ENCODE peak calls at places on chromosomes 3 and 15, in four cellular contexts. D is HepG2, J is K562, P is H1. L is an unnamed sample.
A peak's percentile ranks its signal among the peaks of the same experiment; 100 is the strongest.

GRCh38 chr3:71573181-71573580 is 10.3 kb downstream of the FOXP1 start:
- DNase-seq in P (no peak), D (no peak), J (no peak), L (no peak)

GRCh38 chr3:155026999-155027591 is 53.0 kb upstream of the MME start:
- DNase-seq in J (no peak), P (no peak), D (no peak), L (no peak)

GRCh38 chr3:187777331-187778046 is 32.2 kb upstream of the BCL6 start:
- DNase-seq in P (no peak), J (no peak), D (no peak), L (no peak)

GRCh38 chr15:73948982-73949381 is 22.7 kb downstream of the LOXL1 start:
- DNase-seq in P (no peak), J (no peak), D (no peak), L (no peak)

GRCh38 chr15:74378853-74379252 is 11.4 kb upstream of the CYP11A1 start:
- DNase-seq in D (no peak), J (no peak), P (no peak), L (no peak)

GRCh38 chr3:97914390-97914789 is 57.8 kb downstream of the RIOX2 start:
- DNase-seq in P (no peak), D (no peak), J (no peak), L (no peak)

GRCh38 chr3:12184541-12184940 is 25.8 kb upstream of the TIMP4 start:
- DNase-seq in P (no peak), D (no peak), J (no peak), L (no peak)

GRCh38 chr15:89751748-89752147 is 699 bp upstream of the MESP1 start:
- DNase-seq in D (no peak), J (no peak), P (no peak), L (no peak)

GRCh38 chr15:74434260-74434915 is 630 bp upstream of the SEMA7A start:
- DNase-seq in P (no peak), D (no peak), J (no peak), L (no peak)

GRCh38 chr3:30308131-30308530 is 298.3 kb upstream of the TGFBR2 start:
- DNase-seq in P (no peak), J (no peak), D (no peak), L (no peak)

GRCh38 chr3:71191031-71191482 is 392.5 kb downstream of the FOXP1 start:
- DNase-seq in P (no peak), J (no peak), D (peak; percentile 43), L (no peak)

GRCh38 chr3:141262306-141262705 is 30.7 kb downstream of the PXYLP1 start:
- DNase-seq in J (no peak), D (no peak), P (no peak), L (no peak)

GRCh38 chr15:42155546-42156265 is 730 bp downstream of the PLA2G4F start:
- DNase-seq in J (peak; percentile 56), D (no peak), P (no peak), L (no peak)

GRCh38 chr3:123089611-123090301 is 22.9 kb downstream of the PDIA5 start:
- DNase-seq in J (no peak), D (no peak), P (no peak), L (no peak)

GRCh38 chr3:53240989-53241972 is 14.5 kb downstream of the TKT start:
- DNase-seq in J (no peak), D (no peak), P (no peak), L (no peak)

GRCh38 chr3:54307616-54308180 is 185.3 kb downstream of the CACNA2D3 start:
- DNase-seq in J (no peak), D (no peak), P (no peak), L (no peak)

GRCh38 chr3:143972155-143972494 is 502 bp downstream of the DIPK2A start:
- DNase-seq in J (no peak), P (no peak), D (no peak), L (no peak)

GRCh38 chr3:143970773-143971366 is 753 bp upstream of the DIPK2A start:
- DNase-seq in J (peak; percentile 38), P (peak; percentile 77), D (no peak), L (peak; percentile 56)

GRCh38 chr3:143973352-143974021 is 1.9 kb downstream of the DIPK2A start:
- DNase-seq in J (no peak), P (no peak), D (peak; percentile 71), L (peak; percentile 23)

GRCh38 chr3:143972495-143973351 is 1.1 kb downstream of the DIPK2A start:
- DNase-seq in J (peak; percentile 21), D (peak; percentile 57), P (peak; percentile 76), L (peak; percentile 73)

GRCh38 chr3:143971367-143972154 is at the start of gene DIPK2A:
- DNase-seq in J (peak; percentile 85), D (peak; percentile 63), P (peak; percentile 94), L (peak; percentile 85)
- TF ChIP-seq EP300 in J (no peak), D (no peak), P (no peak), L (no peak)

GRCh38 chr3:181752202-181752671 is 40.5 kb downstream of the SOX2 start:
- DNase-seq in D (no peak), J (no peak), P (no peak), L (no peak)
- TF ChIP-seq JUN in D (no peak), J (no peak), P (no peak), L (no peak)

DNA sequence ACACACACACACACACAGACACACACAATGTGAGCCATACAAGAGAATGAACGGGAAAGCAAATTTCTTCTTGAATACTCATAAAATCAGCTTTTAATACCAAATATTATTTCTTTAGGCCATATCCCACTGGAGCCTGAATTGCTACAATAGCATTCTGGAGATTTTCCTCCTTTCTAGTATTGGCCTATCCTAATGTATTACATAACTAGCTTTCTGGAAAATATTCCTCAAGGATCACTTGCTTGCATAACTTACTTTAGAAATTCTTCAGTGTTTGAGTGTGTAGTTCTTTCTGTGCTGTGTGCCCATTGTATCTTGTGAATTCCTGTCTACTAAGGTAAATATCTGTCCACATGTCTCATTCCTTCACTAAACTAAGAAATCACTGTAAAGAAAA is 351.0 kb upstream of the MCTP2 start:
- DNase-seq in P (no peak), J (no peak), D (no peak), L (no peak)
- TF ChIP-seq EP300 in P (no peak), J (no peak), D (no peak), L (no peak)

DNA sequence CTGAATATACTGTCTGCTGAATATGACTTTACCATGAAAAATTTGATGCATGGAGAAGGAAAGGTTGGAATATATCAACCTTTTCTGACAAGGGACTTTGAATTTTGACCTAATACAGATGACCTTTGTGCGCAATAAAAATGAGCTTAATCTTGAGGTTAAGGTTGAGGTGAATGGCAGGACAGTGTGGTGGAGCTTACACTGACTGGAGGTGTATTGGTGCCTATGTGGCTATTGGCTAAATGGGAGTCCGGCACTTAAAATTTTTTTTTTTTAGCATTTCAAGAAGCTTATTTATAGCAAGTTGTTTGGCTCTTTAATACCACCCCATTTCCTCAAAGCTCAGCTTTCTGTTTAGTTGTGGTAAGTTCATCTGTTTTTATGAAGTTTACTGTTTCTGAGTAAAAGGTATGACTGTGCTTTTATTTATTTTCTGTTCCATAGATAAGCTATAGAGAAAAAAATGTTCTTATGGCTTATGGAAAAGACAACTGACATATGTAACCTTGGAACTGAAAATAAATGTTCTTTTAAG is 15.2 kb downstream of the CDIN1 start:
- DNase-seq in P (no peak), D (no peak), J (no peak), L (no peak)
- TF ChIP-seq JUN in P (no peak), D (no peak), J (no peak), L (no peak)

DNA sequence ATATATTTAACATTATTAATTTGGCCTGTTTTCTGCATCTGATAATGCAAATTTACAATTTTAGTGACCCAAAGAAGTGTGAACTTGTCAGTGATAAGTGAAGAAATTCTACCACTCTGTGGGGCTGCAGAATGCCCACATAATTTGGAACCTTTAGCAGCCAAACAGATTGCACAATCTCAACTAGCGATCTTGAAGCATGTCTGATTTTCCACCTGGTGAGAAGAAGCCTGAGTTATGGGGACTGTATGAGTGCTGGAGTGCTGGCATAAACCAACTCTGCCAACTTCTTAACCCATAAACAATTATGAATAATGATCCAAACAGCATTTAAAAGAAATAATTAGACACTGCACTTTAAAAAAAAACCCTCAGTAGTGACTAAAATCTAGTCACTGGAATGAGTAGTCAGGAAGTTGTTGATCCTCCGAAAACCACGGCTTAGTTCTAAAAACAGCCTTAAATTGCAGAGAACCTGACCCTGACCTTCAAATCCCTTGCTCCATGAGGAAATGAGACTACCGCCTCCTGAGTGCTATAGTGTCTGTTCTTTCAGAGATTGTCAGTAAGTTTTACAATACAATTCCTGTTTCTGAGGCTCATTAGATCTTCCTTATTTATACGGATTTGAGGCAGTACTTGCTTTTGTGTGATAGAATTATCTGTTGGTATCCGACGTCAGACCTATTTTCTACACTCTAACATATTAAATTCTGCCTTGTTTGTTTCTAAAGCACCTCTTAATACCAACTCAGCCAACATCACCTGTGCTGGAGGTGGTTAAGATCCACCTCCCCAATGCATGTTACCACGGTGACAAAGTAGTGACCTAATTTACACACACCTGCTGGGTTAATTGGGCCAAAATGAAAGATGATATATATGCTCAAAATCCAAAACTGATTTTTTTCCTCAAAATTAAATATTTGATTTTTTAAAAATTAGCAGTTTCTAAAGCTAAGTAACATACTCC is 267.7 kb downstream of the ZBTB20 start:
- DNase-seq in J (no peak), P (no peak), D (no peak), L (no peak)
- TF ChIP-seq EP300 in J (no peak), P (no peak), D (no peak), L (no peak)

DNA sequence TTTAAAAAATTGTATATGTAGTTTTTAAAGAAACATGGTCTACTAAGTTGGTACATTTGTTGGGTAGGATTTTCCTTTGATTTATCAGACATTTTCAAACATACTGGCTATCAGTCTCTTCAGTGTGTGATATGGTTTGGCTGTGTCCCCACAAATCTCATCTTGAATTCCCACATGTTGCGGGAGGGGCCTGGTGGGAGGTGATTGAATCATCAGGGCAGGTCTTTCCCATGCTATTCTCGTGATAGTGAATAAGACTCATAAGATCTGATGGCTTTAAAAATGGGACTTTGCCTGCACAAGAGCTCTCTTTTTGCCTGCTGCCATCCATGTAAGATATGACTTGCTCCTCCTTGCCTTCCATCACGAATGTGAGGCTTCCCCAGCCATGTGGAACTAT is 121.9 kb downstream of the ABI3BP start:
- DNase-seq in D (no peak), J (no peak), P (no peak), L (no peak)
- TF ChIP-seq JUN in D (no peak), J (no peak), P (no peak), L (no peak)